ENCODE peak calls at places on chromosomes 3 and 15, in five cellular contexts. I is AG10803; R is activated gamma-delta T cell treated with Interleukin-2 at 50 U/mL for 16 hours; D is activated T-helper 1 cell treated with anti-CD3 and anti-CD28 coated beads, Interleukin-12 subunit alpha, Interleukin-12 subunit beta, Interleukin-2, Interleukin-4 antibody, amounts not matched to agents 30 ng/mL and 10 ng/mL and 1 ng/mL, durations not matched to agents 14 hours and 24 hours and 36 hours; F is bronchial epithelial cell. O is an unnamed sample.
A peak's percentile ranks its signal among the peaks of the same experiment; 100 is the strongest.

GRCh38 chr3:184982058-184982457 is 170.1 kb downstream of the VPS8 start:
- DNase-seq in I (no peak), R (no peak), D (no peak), F (no peak), O (no peak)

GRCh38 chr3:23202203-23202920 is 765 bp upstream of the UBE2E2 start:
- DNase-seq in I (peak; percentile 32), R (no peak), D (peak; percentile 4), F (peak; percentile 10), O (no peak)

GRCh38 chr15:41944313-41944940 is 27.9 kb downstream of the EHD4 start:
- DNase-seq in I (peak; percentile 95), R (no peak), D (no peak), F (peak; percentile 71), O (no peak)

GRCh38 chr15:69666441-69666882 is 213.8 kb downstream of the RPLP1 start:
- DNase-seq in I (peak; percentile 25), R (peak; percentile 40), D (no peak), F (no peak), O (no peak)

GRCh38 chr15:91939432-91939831 is 85.9 kb downstream of the SLCO3A1 start:
- DNase-seq in I (no peak), R (no peak), D (no peak), F (no peak), O (no peak)

GRCh38 chr3:157585386-157585785 is 82.2 kb upstream of the VEPH1 start:
- DNase-seq in I (no peak), R (no peak), D (no peak), F (no peak), O (no peak)

GRCh38 chr3:40504636-40505430 is 1.0 kb upstream of the ZNF620 start:
- DNase-seq in I (peak; percentile 98), R (no peak), D (no peak), F (peak; percentile 99), O (no peak)

GRCh38 chr3:129506272-129506742 is 22.1 kb upstream of the RHO start:
- DNase-seq in I (no peak), R (no peak), D (no peak), F (no peak), O (no peak)

GRCh38 chr15:43791993-43792760 is at the start of gene SERF2:
- DNase-seq in I (peak; percentile 100), R (peak; percentile 100), D (peak; percentile 99), F (peak; percentile 94), O (peak; percentile 99)

GRCh38 chr15:86906406-86906805 is 826.7 kb downstream of the AGBL1 start:
- DNase-seq in I (no peak), R (no peak), D (no peak), F (peak; percentile 4), O (no peak)

GRCh38 chr3:153829596-153830170 is 291.5 kb upstream of the ARHGEF26 start:
- DNase-seq in I (no peak), R (no peak), D (no peak), F (peak; percentile 86), O (no peak)

GRCh38 chr15:80870893-80871292 is 91.7 kb downstream of the CEMIP start:
- DNase-seq in I (peak; percentile 87), R (no peak), D (no peak), F (no peak), O (no peak)

GRCh38 chr3:187954486-187955075 is 199.4 kb upstream of the LPP start:
- DNase-seq in I (peak; percentile 74), R (no peak), D (no peak), F (no peak), O (no peak)

GRCh38 chr15:70270752-70271111 is 173.0 kb upstream of the TLE3 start:
- DNase-seq in I (no peak), R (no peak), D (no peak), F (no peak), O (no peak)

GRCh38 chr3:56758539-56758981 is 43.2 kb downstream of the ARHGEF3 start:
- DNase-seq in I (peak; percentile 95), R (no peak), D (peak; percentile 9), F (peak; percentile 80), O (peak; percentile 40)

GRCh38 chr3:128354788-128355548 is 111.7 kb downstream of the DNAJB8 start:
- DNase-seq in I (no peak), R (no peak), D (no peak), F (no peak), O (no peak)